ENCODE peak calls at places on chromosomes 3 and 15, in four cellular contexts. J, H, T and N are unnamed samples. For H3K4me1, the result is how much of the 10 kb centered on the place peaks cover.

GRCh38 chr15:74338676-74339075 is 28.8 kb downstream of the CYP11A1 start:
- DNase-seq in J (no peak), H (no peak), T (no peak), N (no peak)

GRCh38 chr3:10365316-10365715 is 44.4 kb upstream of the SEC13 start:
- DNase-seq in J (no peak), H (no peak), T (no peak), N (no peak)

GRCh38 chr3:16253601-16254000 is 11.1 kb downstream of the DPH3 start:
- DNase-seq in J (no peak), H (no peak), T (no peak), N (no peak)

GRCh38 chr3:143658116-143658515 is 190.2 kb downstream of the SLC9A9 start:
- DNase-seq in J (no peak), H (no peak), T (no peak), N (no peak)

GRCh38 chr3:152222327-152222726 is 46.4 kb upstream of the MBNL1 start:
- DNase-seq in J (no peak), H (no peak), T (no peak), N (no peak)

GRCh38 chr3:50599716-50600118 is 11.9 kb downstream of the CISH start:
- DNase-seq in J (no peak), H (no peak), T (no peak), N (no peak)

GRCh38 chr15:82146990-82147461 is 101.2 kb upstream of the MEX3B start:
- DNase-seq in J (no peak), H (peak), T (no peak), N (no peak)

GRCh38 chr3:190366145-190366544 is 21.8 kb upstream of the CLDN16 start:
- DNase-seq in J (no peak), H (no peak), T (no peak), N (no peak)

GRCh38 chr15:31160740-31161495 is 59.4 kb upstream of the TRPM1 start:
- DNase-seq in J (no peak), H (no peak), T (no peak), N (no peak)

GRCh38 chr15:70670680-70671079 is 92.7 kb downstream of the UACA start:
- DNase-seq in J (no peak), H (no peak), T (no peak), N (no peak)

GRCh38 chr15:22919171-22919570 is 61.0 kb downstream of the CYFIP1 start:
- DNase-seq in J (no peak), H (no peak), T (no peak), N (no peak)

GRCh38 chr15:101723874-101724674 is at the start of gene TARS3:
- DNase-seq in J (peak), H (peak), T (peak), N (peak)

GRCh38 chr3:55167586-55168317 is 239.9 kb upstream of the LRTM1 start:
- DNase-seq in J (no peak), H (no peak), T (no peak), N (no peak)

GRCh38 chr3:156631323-156631722 is 43.1 kb upstream of the TIPARP start:
- DNase-seq in J (no peak), H (no peak), T (no peak), N (no peak)

GRCh38 chr3:32138545-32139104 is 32.2 kb downstream of the GPD1L start:
- DNase-seq in J (no peak), H (no peak), T (no peak), N (no peak)

GRCh38 chr15:69855601-69856000 is 242.1 kb downstream of the TLE3 start:
- DNase-seq in J (no peak), H (no peak), T (no peak), N (no peak)

GRCh38 chr3:187274977-187275338 is 16.6 kb downstream of the MASP1 start:
- DNase-seq in J (no peak), H (no peak), T (peak), N (peak)

GRCh38 chr3:142608615-142609014 is 12.4 kb downstream of the PLS1 start:
- DNase-seq in J (no peak), H (no peak), T (no peak), N (no peak)

GRCh38 chr3:18681946-18682345 is 256.8 kb upstream of the SATB1 start:
- DNase-seq in J (no peak), H (no peak), T (no peak), N (no peak)

GRCh38 chr15:87874896-87875661 is 381.5 kb downstream of the NTRK3 start:
- DNase-seq in J (no peak), H (no peak), T (no peak), N (no peak)

GRCh38 chr15:31483053-31483923 is 156.7 kb downstream of the KLF13 start:
- DNase-seq in J (no peak), H (no peak), T (no peak), N (no peak)

GRCh38 chr15:82804575-82804949 is 1.3 kb downstream of the FSD2 start:
- DNase-seq in J (no peak), H (peak), T (no peak), N (no peak)

GRCh38 chr15:65221708-65222107 is 10.4 kb upstream of the CILP start:
- DNase-seq in J (no peak), H (no peak), T (no peak), N (no peak)

GRCh38 chr15:82873000-82873680 is 63.7 kb downstream of the WHAMM start:
- DNase-seq in J (no peak), H (no peak), T (no peak), N (no peak)

GRCh38 chr3:164132878-164133277 is 945.4 kb downstream of the SI start:
- DNase-seq in J (no peak), H (no peak), T (no peak), N (no peak)

GRCh38 chr15:50066202-50066601 is 52.8 kb downstream of the ATP8B4 start:
- DNase-seq in J (no peak), H (no peak), T (no peak), N (no peak)

GRCh38 chr15:66802087-66803001 is 100.3 kb downstream of the SMAD6 start:
- DNase-seq in J (no peak), H (no peak), T (no peak), N (no peak)

GRCh38 chr3:177676947-177677587 is 479.8 kb upstream of the TBL1XR1 start:
- DNase-seq in J (no peak), H (no peak), T (no peak), N (no peak)

GRCh38 chr15:34436126-34436955 is 1.3 kb downstream of the GOLGA8A start:
- DNase-seq in J (no peak), H (no peak), T (no peak), N (no peak)

DNA sequence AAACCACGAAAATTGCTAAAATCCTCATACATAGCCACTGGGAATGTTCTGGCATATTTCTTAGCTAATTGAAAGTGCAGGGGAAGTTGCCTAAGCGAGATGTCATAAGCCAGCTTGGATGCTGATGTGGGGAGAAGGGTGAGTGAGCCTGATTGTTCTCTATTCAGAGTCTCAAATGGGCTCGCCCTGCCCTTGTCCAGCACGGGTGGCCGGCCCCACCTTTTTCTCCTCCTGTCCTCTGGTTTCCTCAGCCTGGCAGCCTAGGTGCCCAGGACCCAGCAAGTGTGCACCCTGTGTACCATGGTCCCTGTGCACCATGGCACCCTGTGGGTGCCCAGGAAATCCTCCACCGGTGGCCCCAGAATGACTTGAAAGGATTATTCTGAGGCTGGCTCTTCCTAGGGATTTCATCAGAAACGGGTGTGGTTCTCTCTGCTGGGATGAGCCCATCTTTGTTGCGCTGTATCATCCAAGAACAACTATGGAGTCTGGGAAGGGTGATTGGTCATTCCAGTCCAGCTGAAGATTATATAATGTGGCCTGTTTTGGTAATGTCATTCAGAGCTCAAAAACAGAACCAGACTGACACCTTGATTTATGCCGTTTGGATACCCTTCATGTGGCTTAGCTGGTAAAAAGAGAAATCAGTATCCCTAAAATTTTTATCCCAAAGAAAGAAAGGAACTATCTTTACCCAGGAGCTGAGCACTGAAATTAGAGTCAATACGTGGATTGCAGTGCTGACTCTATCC is 150.8 kb upstream of the BHLHE40 start:
- DNase-seq in J (no peak), H (no peak), T (no peak), N (no peak)
- H3K4me1 ChIP-seq in J (under half), H (under half), T (under half), N (under half)

DNA sequence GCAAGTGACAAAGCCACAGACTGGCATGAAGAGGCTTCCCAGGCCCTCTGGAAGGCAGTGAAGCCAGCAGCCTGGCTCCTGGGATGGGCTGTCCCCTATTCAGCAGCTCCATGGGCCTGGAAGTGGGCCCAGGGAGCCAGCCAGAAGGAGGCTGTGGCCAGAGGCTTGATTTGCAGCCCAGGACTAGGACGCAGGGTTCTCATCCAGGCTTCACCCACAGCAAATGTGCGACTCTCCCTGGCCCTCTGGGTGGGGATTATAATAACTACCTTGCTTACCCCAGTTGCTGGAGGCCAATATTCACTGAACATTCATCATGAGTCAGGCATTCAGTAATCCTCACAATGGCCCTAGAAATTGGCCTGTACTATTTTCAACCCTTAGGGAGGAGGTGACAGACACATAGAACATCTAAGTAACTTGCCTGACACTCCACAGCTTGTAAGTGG is 24.6 kb upstream of the SRP14 start:
- DNase-seq in J (no peak), H (no peak), T (no peak), N (no peak)
- TF ChIP-seq ZNF274 in J (no peak), H (no peak), T (no peak), N (no peak)

DNA sequence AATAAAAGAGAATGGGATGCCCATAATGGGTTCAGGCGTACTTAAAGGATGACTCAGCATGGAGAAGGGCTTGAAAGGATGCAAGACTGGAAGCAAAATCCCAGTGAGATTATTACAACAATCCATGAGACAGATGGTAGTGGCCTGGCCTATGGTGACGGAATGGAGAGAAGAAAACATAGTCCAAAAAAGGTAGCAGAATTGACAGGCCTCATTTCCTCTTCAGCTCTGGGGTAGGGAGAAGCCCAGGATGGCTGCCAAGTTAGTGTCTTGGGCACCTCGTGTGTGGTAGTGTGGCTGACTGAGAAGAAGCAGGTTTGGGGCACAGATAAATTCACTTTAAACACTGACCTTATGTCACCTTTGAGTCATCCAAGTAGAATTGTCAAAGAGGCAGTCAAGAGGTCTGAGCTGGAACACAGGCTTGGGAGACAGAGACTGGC is 18.1 kb downstream of the MB21D2 start:
- DNase-seq in J (no peak), H (no peak), T (no peak), N (no peak)
- TF ChIP-seq SUZ12 in J (no peak), H (no peak), T (no peak), N (no peak)

DNA sequence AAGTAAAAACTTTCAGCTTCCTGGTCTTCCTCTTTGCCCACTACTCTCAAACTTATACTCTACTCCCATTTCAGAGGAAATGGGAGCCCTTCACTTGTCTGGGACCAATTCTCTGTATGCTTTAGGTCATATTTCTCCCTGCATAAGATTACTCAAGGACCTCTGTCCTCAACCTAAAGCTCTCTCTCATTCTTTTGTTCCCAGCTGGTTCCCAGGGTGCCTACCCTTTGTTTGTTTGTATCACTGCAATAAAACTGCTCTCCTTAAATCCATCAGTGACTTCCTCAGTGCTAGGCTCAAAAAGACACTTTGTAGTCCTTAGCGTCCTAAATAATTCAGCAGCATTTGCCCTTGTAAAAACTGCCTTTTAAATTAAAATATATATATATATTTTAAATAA is 2.9 kb downstream of the NGRN start:
- DNase-seq in J (no peak), H (no peak), T (no peak), N (no peak)
- H3K4me1 ChIP-seq in J (under half), H (under half), T (under half), N (under half)

GRCh38 chr3:85576091-85576690 is 617.4 kb downstream of the CADM2 start:
- DNase-seq in J (no peak), H (peak), T (peak), N (peak)
- TF ChIP-seq ZNF274 in J (no peak), H (no peak), T (no peak), N (no peak)